ENCODE peak calls at places on chromosomes 5 and 9, in seven cellular contexts. F, Z, H, J, I, R and U are unnamed samples.

GRCh38 chr9:97220894-97221477 is 86.5 kb upstream of the CCDC180 start:
- DNase-seq in J (no peak), H (no peak), R (no peak), Z (no peak), I (no peak), F (no peak), U (peak)

GRCh38 chr5:99077254-99077640 is 148.4 kb upstream of the CHD1 start:
- DNase-seq in I (no peak), F (no peak), Z (no peak), J (no peak), R (no peak), H (no peak), U (no peak)

GRCh38 chr5:126450895-126451294 is 27.7 kb downstream of the GRAMD2B start:
- DNase-seq in Z (no peak), I (no peak), F (no peak), R (no peak), J (no peak), H (no peak), U (no peak)

GRCh38 chr5:83608122-83608521 is 112.5 kb downstream of the HAPLN1 start:
- DNase-seq in J (peak), I (no peak), F (peak), R (no peak), Z (no peak), H (no peak), U (peak)

GRCh38 chr5:172640822-172641358 is at the start of gene NEURL1B:
- DNase-seq in F (peak), Z (no peak), J (no peak), R (no peak), H (no peak), I (peak), U (peak)

GRCh38 chr5:78467744-78468357 is 107.4 kb downstream of the SCAMP1 start:
- DNase-seq in Z (no peak), F (peak), R (peak), H (no peak), J (peak), I (no peak), U (no peak)

GRCh38 chr9:94801242-94801641 is 74.7 kb downstream of the AOPEP start:
- DNase-seq in R (no peak), Z (no peak), I (no peak), F (no peak), H (no peak), J (no peak), U (no peak)

GRCh38 chr5:141382469-141383294 is at the start of gene PCDHGA7:
- DNase-seq in F (peak), R (no peak), Z (no peak), I (no peak), H (no peak), J (no peak), U (no peak)

GRCh38 chr9:70805953-70806352 is 315.5 kb downstream of the TRPM3 start:
- DNase-seq in I (no peak), Z (no peak), F (no peak), J (no peak), H (no peak), R (no peak), U (no peak)

GRCh38 chr5:120684749-120685415 is 220.8 kb downstream of the PRR16 start:
- DNase-seq in Z (no peak), H (no peak), I (no peak), R (no peak), F (no peak), J (no peak), U (no peak)

GRCh38 chr5:87122171-87122977 is 145.3 kb upstream of the RASA1 start:
- DNase-seq in R (no peak), Z (no peak), F (no peak), J (no peak), H (no peak), I (no peak), U (no peak)

GRCh38 chr5:156475182-156475830 is 148.3 kb downstream of the SGCD start:
- DNase-seq in F (no peak), I (no peak), Z (no peak), R (no peak), J (no peak), H (no peak), U (no peak)

GRCh38 chr9:103789686-103790085 is 304.4 kb upstream of the SMC2 start:
- DNase-seq in I (no peak), H (no peak), Z (no peak), F (peak), J (no peak), R (no peak), U (no peak)

GRCh38 chr9:92463989-92464388 is 18.3 kb downstream of the ASPN start:
- DNase-seq in Z (no peak), I (no peak), J (peak), R (peak), F (peak), H (no peak), U (no peak)

GRCh38 chr5:1125030-1125357 is 13.1 kb upstream of the SLC12A7 start:
- DNase-seq in R (no peak), F (no peak), H (no peak), I (peak), J (no peak), Z (no peak), U (peak)

GRCh38 chr9:98288876-98289275 is 33.4 kb upstream of the TBC1D2 start:
- DNase-seq in R (no peak), I (no peak), F (no peak), Z (peak), J (no peak), H (no peak), U (no peak)

GRCh38 chr5:33370135-33370472 is 70.7 kb upstream of the TARS1 start:
- DNase-seq in R (peak), F (peak), I (no peak), Z (peak), H (no peak), J (peak), U (no peak)

GRCh38 chr5:132055808-132056609 is 4.4 kb upstream of the IL3 start:
- DNase-seq in F (no peak), H (peak), I (peak), J (no peak), R (no peak), Z (no peak), U (no peak)

GRCh38 chr5:129112295-129112694 is 17.7 kb downstream of the ISOC1 start:
- DNase-seq in H (no peak), I (no peak), J (no peak), Z (no peak), F (peak), R (no peak), U (no peak)

GRCh38 chr5:149795360-149795759 is 65.2 kb downstream of the PPARGC1B start:
- DNase-seq in I (no peak), H (no peak), J (no peak), R (no peak), Z (no peak), F (no peak), U (no peak)

GRCh38 chr5:79929095-79929494 is 62.0 kb downstream of the MTX3 start:
- DNase-seq in J (no peak), I (no peak), R (no peak), F (no peak), H (no peak), Z (no peak), U (no peak)

GRCh38 chr5:121698690-121699089 is 153.0 kb upstream of the FTMT start:
- DNase-seq in J (no peak), I (no peak), R (no peak), F (no peak), Z (no peak), H (no peak), U (no peak)

GRCh38 chr5:65925601-65926275 is 637 bp upstream of the ERBIN start:
- DNase-seq in R (peak), I (peak), F (peak), H (peak), Z (peak), J (no peak), U (peak)

GRCh38 chr9:77980622-77981021 is 51.0 kb downstream of the GNAQ start:
- DNase-seq in H (no peak), J (no peak), Z (no peak), I (no peak), R (no peak), F (peak), U (no peak)

GRCh38 chr5:852431-853401 is 1.9 kb upstream of the ZDHHC11 start:
- DNase-seq in H (no peak), R (no peak), J (no peak), Z (no peak), I (peak), F (no peak), U (no peak)

GRCh38 chr9:123421211-123421585 is 65.2 kb downstream of the CRB2 start:
- DNase-seq in J (no peak), F (no peak), I (no peak), H (no peak), Z (no peak), R (no peak), U (no peak)

GRCh38 chr5:95883185-95884020 is 60.9 kb upstream of the GLRX start:
- DNase-seq in R (no peak), F (peak), I (no peak), Z (peak), J (no peak), H (no peak), U (no peak)

GRCh38 chr9:121182437-121182836 is 19.2 kb downstream of the RAB14 start:
- DNase-seq in H (no peak), F (no peak), R (no peak), Z (no peak), J (no peak), I (no peak), U (no peak)

GRCh38 chr5:65034782-65035181 is 266.1 kb downstream of the CWC27 start:
- DNase-seq in H (no peak), F (no peak), Z (no peak), R (no peak), I (no peak), J (no peak), U (no peak)

GRCh38 chr9:113631811-113632665 is 168.5 kb downstream of the RGS3 start:
- DNase-seq in F (no peak), J (no peak), I (no peak), H (no peak), R (no peak), Z (no peak), U (no peak)

GRCh38 chr5:66021585-66021984 is 95.2 kb downstream of the ERBIN start:
- DNase-seq in H (no peak), F (no peak), J (no peak), Z (no peak), R (no peak), I (no peak), U (no peak)

GRCh38 chr9:97848582-97849237 is 4.3 kb upstream of the FOXE1 start:
- DNase-seq in Z (no peak), I (peak), H (no peak), F (no peak), R (no peak), J (no peak), U (peak)

GRCh38 chr9:76887003-76887821 is 18.7 kb downstream of the PRUNE2 start:
- DNase-seq in R (no peak), F (no peak), J (no peak), H (no peak), I (no peak), Z (no peak), U (no peak)

GRCh38 chr5:58455495-58455894 is 4.4 kb downstream of the PLK2 start:
- DNase-seq in R (no peak), Z (no peak), F (no peak), J (no peak), I (no peak), H (no peak), U (no peak)
- H3K4me3 ChIP-seq in R (peak), Z (peak), F (peak), J (peak), I (peak), H (no peak), U (no peak)

GRCh38 chr9:14352549-14352948 is 38.6 kb upstream of the NFIB start:
- DNase-seq in H (no peak), I (no peak), Z (no peak), F (no peak), R (no peak), J (no peak), U (no peak)

GRCh38 chr9:14350766-14351165 is 36.8 kb upstream of the NFIB start:
- DNase-seq in J (no peak), R (no peak), Z (no peak), F (peak), I (no peak), H (no peak), U (no peak)

GRCh38 chr9:14356376-14356775 is 42.4 kb upstream of the NFIB start:
- DNase-seq in I (no peak), R (no peak), H (no peak), F (no peak), Z (no peak), J (no peak), U (no peak)

GRCh38 chr9:14351206-14351605 is 37.3 kb upstream of the NFIB start:
- DNase-seq in R (no peak), J (no peak), I (peak), F (peak), Z (no peak), H (no peak), U (no peak)

GRCh38 chr9:14353222-14354056 is 39.5 kb upstream of the NFIB start:
- DNase-seq in H (peak), R (peak), I (peak), Z (peak), J (peak), F (peak), U (peak)
- H3K4me3 ChIP-seq in H (no peak), R (no peak), I (peak), Z (peak), J (no peak), F (peak), U (no peak)

GRCh38 chr5:151688406-151688805 is 1.7 kb upstream of the SPARC start:
- DNase-seq in Z (no peak), R (no peak), H (no peak), I (no peak), F (no peak), J (no peak), U (no peak)

GRCh38 chr5:151683936-151684586 is 2.7 kb downstream of the SPARC start:
- DNase-seq in J (no peak), I (no peak), Z (no peak), H (no peak), F (no peak), R (no peak), U (no peak)

GRCh38 chr5:151685749-151686672 is 704 bp downstream of the SPARC start:
- DNase-seq in H (no peak), F (no peak), I (peak), R (no peak), Z (no peak), J (no peak), U (no peak)

GRCh38 chr5:151684690-151685361 is 1.9 kb downstream of the SPARC start:
- DNase-seq in F (peak), Z (peak), J (peak), R (peak), I (no peak), H (no peak), U (no peak)

GRCh38 chr5:151686673-151687378 is at the start of gene SPARC:
- DNase-seq in R (peak), J (peak), F (peak), H (no peak), I (peak), Z (no peak), U (peak)
- H3K4me3 ChIP-seq in R (peak), J (peak), F (peak), H (no peak), I (peak), Z (no peak), U (no peak)

GRCh38 chr9:86713970-86714369 is 233.3 kb downstream of the GAS1 start:
- DNase-seq in H (no peak), F (no peak), J (no peak), I (no peak), R (no peak), Z (no peak), U (no peak)
- H3K4me3 ChIP-seq in H (no peak), F (no peak), J (no peak), I (no peak), R (no peak), Z (no peak), U (no peak)

DNA sequence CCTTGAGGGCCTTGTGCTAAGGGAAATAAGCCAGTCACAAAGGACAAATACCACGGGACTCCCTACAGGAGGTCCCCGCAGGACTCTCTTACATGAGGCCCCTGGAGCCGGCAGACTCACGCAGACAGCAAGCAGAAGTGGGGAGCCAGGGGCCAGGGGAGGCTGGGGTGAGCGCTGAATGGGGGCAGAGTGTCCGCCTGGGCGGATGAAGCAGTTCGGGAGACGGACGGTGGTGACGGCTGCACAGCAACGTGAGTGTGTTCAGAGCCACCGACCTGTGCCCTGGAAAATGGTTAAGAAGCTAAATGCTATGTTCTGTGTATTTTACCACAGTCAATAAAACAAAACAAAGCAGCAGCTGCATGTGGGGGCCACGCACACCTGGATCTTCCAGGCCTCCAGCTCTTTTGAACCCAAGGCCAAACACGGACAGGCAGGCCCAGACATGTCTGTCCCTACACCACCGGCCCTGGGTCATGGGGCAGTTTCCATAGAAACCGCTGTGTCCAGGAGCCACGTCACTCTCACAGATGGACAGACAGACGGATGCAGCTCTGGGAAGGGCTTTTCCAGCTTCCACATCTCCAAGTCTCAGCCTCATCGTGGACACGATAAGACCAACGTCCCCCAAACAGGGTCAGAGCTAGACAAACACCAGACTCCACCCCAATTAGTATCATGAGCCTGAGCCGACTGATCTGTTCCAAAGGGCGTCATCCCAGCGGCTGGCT is 103.9 kb downstream of the VAV2 start:
- DNase-seq in J (no peak), H (no peak), Z (no peak), I (no peak), F (peak), R (no peak), U (no peak)
- H3K4me3 ChIP-seq in J (no peak), H (no peak), Z (no peak), I (no peak), F (no peak), R (no peak), U (no peak)

GRCh38 chr5:169979871-169980270 is 424 bp downstream of the INSYN2B start:
- DNase-seq in F (no peak), J (no peak), R (no peak), H (no peak), I (no peak), Z (no peak), U (no peak)

GRCh38 chr5:169978744-169979143 is 1.6 kb downstream of the INSYN2B start:
- DNase-seq in H (no peak), J (no peak), F (no peak), R (no peak), I (no peak), Z (no peak), U (no peak)

DNA sequence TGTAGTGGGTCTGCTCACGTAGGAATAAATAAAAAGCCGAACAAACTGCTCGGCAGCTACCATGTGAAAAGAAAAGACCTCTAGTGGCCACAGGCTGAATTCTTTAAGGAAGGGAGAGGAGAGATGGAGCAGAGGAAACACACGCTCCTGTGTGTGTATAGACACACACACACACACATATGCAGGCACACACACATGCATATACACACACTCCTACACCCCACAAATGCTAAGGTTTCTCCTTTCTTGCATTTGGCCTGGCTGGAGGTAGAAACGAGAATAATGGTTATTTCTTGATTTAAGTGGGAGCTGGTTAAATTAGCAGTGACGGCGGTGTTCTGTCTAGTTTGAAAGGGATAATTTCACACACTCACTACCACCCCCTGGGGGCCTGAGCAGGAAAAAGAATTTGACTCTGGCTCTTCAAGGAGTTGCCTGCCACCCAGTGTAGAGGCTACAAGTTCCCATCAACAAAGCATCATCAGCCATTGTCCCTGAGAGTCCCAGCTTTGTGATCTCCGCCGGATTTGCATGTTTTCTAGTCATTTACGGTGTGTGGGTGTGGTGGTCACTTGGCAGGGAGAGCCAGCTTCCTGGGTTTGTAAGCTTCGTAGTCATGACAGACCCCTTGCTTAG is at the start of gene INSYN2B:
- DNase-seq in F (peak), J (peak), I (peak), R (peak), Z (peak), H (no peak), U (peak)
- H3K4me3 ChIP-seq in F (peak), J (peak), I (no peak), R (peak), Z (peak), H (no peak), U (no peak)

GRCh38 chr9:89477811-89478583 is 19.9 kb downstream of the SEMA4D start:
- DNase-seq in Z (no peak), H (no peak), R (no peak), J (peak), I (no peak), F (no peak), U (peak)

GRCh38 chr9:89475891-89476440 is 21.9 kb downstream of the SEMA4D start:
- DNase-seq in H (no peak), R (no peak), F (no peak), J (no peak), Z (no peak), I (no peak), U (no peak)

GRCh38 chr9:89476546-89476945 is 21.4 kb downstream of the SEMA4D start:
- DNase-seq in J (no peak), H (no peak), R (no peak), Z (no peak), F (no peak), I (no peak), U (no peak)

GRCh38 chr9:89478821-89479668 is 18.9 kb downstream of the SEMA4D start:
- DNase-seq in R (no peak), J (no peak), I (no peak), Z (no peak), F (no peak), H (no peak), U (no peak)

GRCh38 chr9:89477395-89477794 is 20.5 kb downstream of the SEMA4D start:
- DNase-seq in H (no peak), I (no peak), Z (no peak), F (no peak), J (no peak), R (no peak), U (no peak)
- H3K4me3 ChIP-seq in H (peak), I (peak), Z (no peak), F (no peak), J (no peak), R (no peak), U (no peak)